ENCODE peak calls at places on chromosome 19, in eight cellular contexts. One of them, this sample, is unnamed.

GRCh38 chr19:49786432-49786831 is 19.6 kb downstream of the AP2A1 start:
- DNase-seq in GM04503: peak; percentile 43
- DNase-seq in activated CD4-positive, alpha-beta T cell treated with anti-CD3 and anti-CD28 coated beads for 1 hour: no peak
- DNase-seq in HuH-7: no peak
- DNase-seq in suprapubic skin: no peak
- DNase-seq in SW480: peak; percentile 32
- DNase-seq in GOT3: no peak
- DNase-seq in lower leg skin: no peak
- DNase-seq in this sample: no peak

GRCh38 chr19:17448190-17448967 is at the start of gene TMEM221:
- DNase-seq in GM04503: no peak
- DNase-seq in activated CD4-positive, alpha-beta T cell treated with anti-CD3 and anti-CD28 coated beads for 1 hour: peak; percentile 48
- DNase-seq in HuH-7: peak; percentile 76
- DNase-seq in suprapubic skin: no peak
- DNase-seq in SW480: peak; percentile 30
- DNase-seq in GOT3: no peak
- DNase-seq in lower leg skin: peak; percentile 92
- DNase-seq in this sample: no peak

GRCh38 chr19:29624489-29625210 is 18.6 kb downstream of the POP4 start:
- DNase-seq in GM04503: no peak
- DNase-seq in activated CD4-positive, alpha-beta T cell treated with anti-CD3 and anti-CD28 coated beads for 1 hour: no peak
- DNase-seq in HuH-7: no peak
- DNase-seq in suprapubic skin: no peak
- DNase-seq in SW480: no peak
- DNase-seq in GOT3: no peak
- DNase-seq in lower leg skin: no peak
- DNase-seq in this sample: no peak

GRCh38 chr19:11856568-11857264 is 8.2 kb downstream of the ZNF439 start:
- DNase-seq in GM04503: no peak
- DNase-seq in activated CD4-positive, alpha-beta T cell treated with anti-CD3 and anti-CD28 coated beads for 1 hour: no peak
- DNase-seq in HuH-7: no peak
- DNase-seq in suprapubic skin: no peak
- DNase-seq in SW480: no peak
- DNase-seq in GOT3: no peak
- DNase-seq in lower leg skin: no peak
- DNase-seq in this sample: peak; percentile 52

GRCh38 chr19:6126335-6126974 is 9.0 kb upstream of the ACSBG2 start:
- DNase-seq in GM04503: no peak
- DNase-seq in activated CD4-positive, alpha-beta T cell treated with anti-CD3 and anti-CD28 coated beads for 1 hour: no peak
- DNase-seq in HuH-7: peak; percentile 39
- DNase-seq in suprapubic skin: no peak
- DNase-seq in SW480: peak; percentile 74
- DNase-seq in GOT3: no peak
- DNase-seq in lower leg skin: no peak
- DNase-seq in this sample: no peak

GRCh38 chr19:38980583-38981374 is 5.2 kb upstream of the FBXO17 start:
- DNase-seq in GM04503: no peak
- DNase-seq in activated CD4-positive, alpha-beta T cell treated with anti-CD3 and anti-CD28 coated beads for 1 hour: no peak
- DNase-seq in HuH-7: no peak
- DNase-seq in suprapubic skin: no peak
- DNase-seq in SW480: no peak
- DNase-seq in GOT3: no peak
- DNase-seq in lower leg skin: no peak
- DNase-seq in this sample: no peak

GRCh38 chr19:41449079-41449864 is 6.3 kb downstream of the ERICH4 start:
- DNase-seq in GM04503: no peak
- DNase-seq in activated CD4-positive, alpha-beta T cell treated with anti-CD3 and anti-CD28 coated beads for 1 hour: peak; percentile 56
- DNase-seq in HuH-7: peak; percentile 89
- DNase-seq in suprapubic skin: no peak
- DNase-seq in SW480: peak; percentile 77
- DNase-seq in GOT3: peak; percentile 7
- DNase-seq in lower leg skin: peak; percentile 95
- DNase-seq in this sample: peak; percentile 77

GRCh38 chr19:10604460-10604980 is 17.4 kb upstream of the AP1M2 start:
- DNase-seq in GM04503: no peak
- DNase-seq in activated CD4-positive, alpha-beta T cell treated with anti-CD3 and anti-CD28 coated beads for 1 hour: no peak
- DNase-seq in HuH-7: no peak
- DNase-seq in suprapubic skin: no peak
- DNase-seq in SW480: peak; percentile 35
- DNase-seq in GOT3: no peak
- DNase-seq in lower leg skin: peak; percentile 84
- DNase-seq in this sample: peak; percentile 60

GRCh38 chr19:44948763-44949374 is 3.0 kb downstream of the APOC2 start:
- DNase-seq in GM04503: no peak
- DNase-seq in activated CD4-positive, alpha-beta T cell treated with anti-CD3 and anti-CD28 coated beads for 1 hour: no peak
- DNase-seq in HuH-7: no peak
- DNase-seq in suprapubic skin: no peak
- DNase-seq in SW480: no peak
- DNase-seq in GOT3: no peak
- DNase-seq in lower leg skin: no peak
- DNase-seq in this sample: no peak

GRCh38 chr19:40217027-40217810 is 965 bp downstream of the TTC9B start:
- DNase-seq in GM04503: no peak
- DNase-seq in activated CD4-positive, alpha-beta T cell treated with anti-CD3 and anti-CD28 coated beads for 1 hour: no peak
- DNase-seq in HuH-7: no peak
- DNase-seq in suprapubic skin: no peak
- DNase-seq in SW480: peak; percentile 87
- DNase-seq in GOT3: no peak
- DNase-seq in lower leg skin: no peak
- DNase-seq in this sample: no peak

GRCh38 chr19:49224856-49225255 is 67.3 kb downstream of the TRPM4 start:
- DNase-seq in GM04503: no peak
- DNase-seq in activated CD4-positive, alpha-beta T cell treated with anti-CD3 and anti-CD28 coated beads for 1 hour: no peak
- DNase-seq in HuH-7: peak; percentile 60
- DNase-seq in suprapubic skin: no peak
- DNase-seq in SW480: peak; percentile 91
- DNase-seq in GOT3: no peak
- DNase-seq in lower leg skin: no peak
- DNase-seq in this sample: no peak

GRCh38 chr19:29645911-29646310 is 19.4 kb upstream of the PLEKHF1 start:
- DNase-seq in GM04503: no peak
- DNase-seq in activated CD4-positive, alpha-beta T cell treated with anti-CD3 and anti-CD28 coated beads for 1 hour: no peak
- DNase-seq in HuH-7: no peak
- DNase-seq in suprapubic skin: no peak
- DNase-seq in SW480: no peak
- DNase-seq in GOT3: no peak
- DNase-seq in lower leg skin: peak; percentile 86
- DNase-seq in this sample: peak; percentile 56

GRCh38 chr19:5002143-5002542 is 33.2 kb downstream of the KDM4B start:
- DNase-seq in GM04503: no peak
- DNase-seq in activated CD4-positive, alpha-beta T cell treated with anti-CD3 and anti-CD28 coated beads for 1 hour: no peak
- DNase-seq in HuH-7: no peak
- DNase-seq in suprapubic skin: no peak
- DNase-seq in SW480: no peak
- DNase-seq in GOT3: no peak
- DNase-seq in lower leg skin: no peak
- DNase-seq in this sample: no peak

GRCh38 chr19:29255912-29256311 is 43.0 kb upstream of the UQCRFS1 start:
- DNase-seq in GM04503: no peak
- DNase-seq in activated CD4-positive, alpha-beta T cell treated with anti-CD3 and anti-CD28 coated beads for 1 hour: no peak
- DNase-seq in HuH-7: no peak
- DNase-seq in suprapubic skin: no peak
- DNase-seq in SW480: no peak
- DNase-seq in GOT3: no peak
- DNase-seq in lower leg skin: peak; percentile 46
- DNase-seq in this sample: no peak

GRCh38 chr19:6501740-6502648 is at the start of gene TUBB4A:
- DNase-seq in GM04503: no peak
- DNase-seq in activated CD4-positive, alpha-beta T cell treated with anti-CD3 and anti-CD28 coated beads for 1 hour: no peak
- DNase-seq in HuH-7: peak; percentile 56
- DNase-seq in suprapubic skin: no peak
- DNase-seq in SW480: no peak
- DNase-seq in GOT3: no peak
- DNase-seq in lower leg skin: no peak
- DNase-seq in this sample: no peak

GRCh38 chr19:7636691-7637373 is at the start of gene STXBP2:
- DNase-seq in GM04503: no peak
- DNase-seq in activated CD4-positive, alpha-beta T cell treated with anti-CD3 and anti-CD28 coated beads for 1 hour: peak; percentile 89
- DNase-seq in HuH-7: peak; percentile 85
- DNase-seq in suprapubic skin: no peak
- DNase-seq in SW480: peak; percentile 75
- DNase-seq in GOT3: no peak
- DNase-seq in lower leg skin: peak; percentile 95
- DNase-seq in this sample: peak; percentile 86

GRCh38 chr19:8655340-8655709 is 24.9 kb downstream of the NFILZ start:
- DNase-seq in GM04503: no peak
- DNase-seq in activated CD4-positive, alpha-beta T cell treated with anti-CD3 and anti-CD28 coated beads for 1 hour: peak; percentile 16
- DNase-seq in HuH-7: no peak
- DNase-seq in suprapubic skin: no peak
- DNase-seq in SW480: peak; percentile 33
- DNase-seq in GOT3: no peak
- DNase-seq in lower leg skin: no peak
- DNase-seq in this sample: no peak

GRCh38 chr19:23823952-23824389 is 65.3 kb upstream of the ZNF681 start:
- DNase-seq in GM04503: no peak
- DNase-seq in activated CD4-positive, alpha-beta T cell treated with anti-CD3 and anti-CD28 coated beads for 1 hour: no peak
- DNase-seq in HuH-7: peak; percentile 30
- DNase-seq in suprapubic skin: no peak
- DNase-seq in SW480: peak; percentile 2
- DNase-seq in GOT3: no peak
- DNase-seq in lower leg skin: no peak
- DNase-seq in this sample: no peak

GRCh38 chr19:35216833-35217707 is 11.5 kb downstream of the FAM187B start:
- DNase-seq in GM04503: no peak
- DNase-seq in activated CD4-positive, alpha-beta T cell treated with anti-CD3 and anti-CD28 coated beads for 1 hour: no peak
- DNase-seq in HuH-7: no peak
- DNase-seq in suprapubic skin: peak; percentile 44
- DNase-seq in SW480: no peak
- DNase-seq in GOT3: no peak
- DNase-seq in lower leg skin: peak; percentile 79
- DNase-seq in this sample: no peak

GRCh38 chr19:49447485-49448431 is 3.9 kb downstream of the PIH1D1 start:
- DNase-seq in GM04503: no peak
- DNase-seq in activated CD4-positive, alpha-beta T cell treated with anti-CD3 and anti-CD28 coated beads for 1 hour: no peak
- DNase-seq in HuH-7: no peak
- DNase-seq in suprapubic skin: no peak
- DNase-seq in SW480: peak; percentile 52
- DNase-seq in GOT3: no peak
- DNase-seq in lower leg skin: no peak
- DNase-seq in this sample: no peak

GRCh38 chr19:31013391-31013975 is 335.8 kb downstream of the TSHZ3 start:
- DNase-seq in GM04503: no peak
- DNase-seq in activated CD4-positive, alpha-beta T cell treated with anti-CD3 and anti-CD28 coated beads for 1 hour: no peak
- DNase-seq in HuH-7: no peak
- DNase-seq in suprapubic skin: no peak
- DNase-seq in SW480: no peak
- DNase-seq in GOT3: no peak
- DNase-seq in lower leg skin: no peak
- DNase-seq in this sample: no peak

GRCh38 chr19:8158411-8159074 is 9.2 kb upstream of the FBN3 start:
- DNase-seq in GM04503: no peak
- DNase-seq in activated CD4-positive, alpha-beta T cell treated with anti-CD3 and anti-CD28 coated beads for 1 hour: no peak
- DNase-seq in HuH-7: no peak
- DNase-seq in suprapubic skin: no peak
- DNase-seq in SW480: peak; percentile 86
- DNase-seq in GOT3: no peak
- DNase-seq in lower leg skin: no peak
- DNase-seq in this sample: peak; percentile 70

GRCh38 chr19:53989600-53990533 is 1.6 kb upstream of the CACNG6 start:
- DNase-seq in GM04503: no peak
- DNase-seq in activated CD4-positive, alpha-beta T cell treated with anti-CD3 and anti-CD28 coated beads for 1 hour: no peak
- DNase-seq in HuH-7: no peak
- DNase-seq in suprapubic skin: no peak
- DNase-seq in SW480: peak; percentile 65
- DNase-seq in GOT3: no peak
- DNase-seq in lower leg skin: no peak
- DNase-seq in this sample: no peak

GRCh38 chr19:16628984-16629691 is 1.1 kb upstream of the MED26 start:
- DNase-seq in GM04503: peak; percentile 27
- DNase-seq in activated CD4-positive, alpha-beta T cell treated with anti-CD3 and anti-CD28 coated beads for 1 hour: no peak
- DNase-seq in HuH-7: no peak
- DNase-seq in suprapubic skin: no peak
- DNase-seq in SW480: peak; percentile 18
- DNase-seq in GOT3: no peak
- DNase-seq in lower leg skin: no peak
- DNase-seq in this sample: no peak

GRCh38 chr19:6586726-6587092 is 4.2 kb downstream of the CD70 start:
- DNase-seq in GM04503: no peak
- DNase-seq in activated CD4-positive, alpha-beta T cell treated with anti-CD3 and anti-CD28 coated beads for 1 hour: no peak
- DNase-seq in HuH-7: no peak
- DNase-seq in suprapubic skin: no peak
- DNase-seq in SW480: no peak
- DNase-seq in GOT3: no peak
- DNase-seq in lower leg skin: no peak
- DNase-seq in this sample: no peak

GRCh38 chr19:2059422-2060201 is 8.6 kb upstream of the MKNK2 start:
- DNase-seq in GM04503: peak; percentile 70
- DNase-seq in activated CD4-positive, alpha-beta T cell treated with anti-CD3 and anti-CD28 coated beads for 1 hour: no peak
- DNase-seq in HuH-7: peak; percentile 73
- DNase-seq in suprapubic skin: no peak
- DNase-seq in SW480: peak; percentile 90
- DNase-seq in GOT3: no peak
- DNase-seq in lower leg skin: peak; percentile 94
- DNase-seq in this sample: peak; percentile 86

GRCh38 chr19:2802826-2803225 is 16.8 kb upstream of the ZNF554 start:
- DNase-seq in GM04503: no peak
- DNase-seq in activated CD4-positive, alpha-beta T cell treated with anti-CD3 and anti-CD28 coated beads for 1 hour: no peak
- DNase-seq in HuH-7: no peak
- DNase-seq in suprapubic skin: no peak
- DNase-seq in SW480: no peak
- DNase-seq in GOT3: no peak
- DNase-seq in lower leg skin: no peak
- DNase-seq in this sample: no peak

GRCh38 chr19:54325194-54325621 is 12.2 kb upstream of the LILRA5 start:
- DNase-seq in GM04503: peak; percentile 1
- DNase-seq in activated CD4-positive, alpha-beta T cell treated with anti-CD3 and anti-CD28 coated beads for 1 hour: no peak
- DNase-seq in HuH-7: peak; percentile 51
- DNase-seq in suprapubic skin: no peak
- DNase-seq in SW480: peak; percentile 38
- DNase-seq in GOT3: no peak
- DNase-seq in lower leg skin: peak; percentile 54
- DNase-seq in this sample: no peak

GRCh38 chr19:54209058-54209747 is 8.5 kb downstream of the RPS9 start:
- DNase-seq in GM04503: no peak
- DNase-seq in activated CD4-positive, alpha-beta T cell treated with anti-CD3 and anti-CD28 coated beads for 1 hour: no peak
- DNase-seq in HuH-7: no peak
- DNase-seq in suprapubic skin: no peak
- DNase-seq in SW480: no peak
- DNase-seq in GOT3: no peak
- DNase-seq in lower leg skin: no peak
- DNase-seq in this sample: no peak

GRCh38 chr19:16457195-16457953 is 14.4 kb downstream of the EPS15L1 start:
- DNase-seq in GM04503: no peak
- DNase-seq in activated CD4-positive, alpha-beta T cell treated with anti-CD3 and anti-CD28 coated beads for 1 hour: no peak
- DNase-seq in HuH-7: no peak
- DNase-seq in suprapubic skin: peak; percentile 84
- DNase-seq in SW480: no peak
- DNase-seq in GOT3: no peak
- DNase-seq in lower leg skin: peak; percentile 90
- DNase-seq in this sample: no peak

GRCh38 chr19:55544014-55544413 is 1.3 kb downstream of the SBK3 start:
- DNase-seq in GM04503: no peak
- DNase-seq in activated CD4-positive, alpha-beta T cell treated with anti-CD3 and anti-CD28 coated beads for 1 hour: no peak
- DNase-seq in HuH-7: no peak
- DNase-seq in suprapubic skin: no peak
- DNase-seq in SW480: no peak
- DNase-seq in GOT3: no peak
- DNase-seq in lower leg skin: no peak
- DNase-seq in this sample: no peak

GRCh38 chr19:40420766-40421467 is 4.9 kb downstream of the SERTAD1 start:
- DNase-seq in GM04503: peak; percentile 64
- DNase-seq in activated CD4-positive, alpha-beta T cell treated with anti-CD3 and anti-CD28 coated beads for 1 hour: peak; percentile 61
- DNase-seq in HuH-7: peak; percentile 96
- DNase-seq in suprapubic skin: peak; percentile 97
- DNase-seq in SW480: peak; percentile 94
- DNase-seq in GOT3: peak; percentile 77
- DNase-seq in lower leg skin: peak; percentile 98
- DNase-seq in this sample: peak; percentile 95

GRCh38 chr19:19134687-19135158 is 3.6 kb downstream of the TMEM161A start:
- DNase-seq in GM04503: no peak
- DNase-seq in activated CD4-positive, alpha-beta T cell treated with anti-CD3 and anti-CD28 coated beads for 1 hour: no peak
- DNase-seq in HuH-7: no peak
- DNase-seq in suprapubic skin: no peak
- DNase-seq in SW480: no peak
- DNase-seq in GOT3: no peak
- DNase-seq in lower leg skin: no peak
- DNase-seq in this sample: no peak

GRCh38 chr19:36489920-36490415 is 607 bp upstream of the ZNF566 start:
- DNase-seq in GM04503: no peak
- DNase-seq in activated CD4-positive, alpha-beta T cell treated with anti-CD3 and anti-CD28 coated beads for 1 hour: no peak
- DNase-seq in HuH-7: peak; percentile 86
- DNase-seq in suprapubic skin: peak; percentile 81
- DNase-seq in SW480: peak; percentile 97
- DNase-seq in GOT3: no peak
- DNase-seq in lower leg skin: peak; percentile 94
- DNase-seq in this sample: peak; percentile 81